ENCODE peak calls at places on chromosomes 11 and 22, in six cellular contexts. One of them, this sample, is unnamed.
A peak's percentile ranks its signal among the peaks of the same experiment; 100 is the strongest.

GRCh38 chr22:26553056-26553752 is 36.7 kb downstream of the TPST2 start:
- DNase-seq in B cell: no peak
- DNase-seq in progenitor cell of endocrine pancreas: no peak
- DNase-seq in ovary: no peak
- DNase-seq in AG10803: peak; percentile 92
- DNase-seq in Peyer's patch: no peak
- DNase-seq in this sample: peak; percentile 11

GRCh38 chr22:45731798-45732495 is 60.3 kb downstream of the ATXN10 start:
- DNase-seq in B cell: no peak
- DNase-seq in progenitor cell of endocrine pancreas: no peak
- DNase-seq in ovary: no peak
- DNase-seq in AG10803: peak; percentile 39
- DNase-seq in Peyer's patch: no peak
- DNase-seq in this sample: peak; percentile 85

GRCh38 chr11:85685131-85685819 is 720 bp downstream of the CCDC89 start:
- DNase-seq in B cell: no peak
- DNase-seq in progenitor cell of endocrine pancreas: no peak
- DNase-seq in ovary: peak; percentile 71
- DNase-seq in AG10803: peak; percentile 46
- DNase-seq in Peyer's patch: peak; percentile 42
- DNase-seq in this sample: no peak

GRCh38 chr22:44550666-44551491 is 52.8 kb upstream of the RTL6 start:
- DNase-seq in B cell: no peak
- DNase-seq in progenitor cell of endocrine pancreas: no peak
- DNase-seq in ovary: peak; percentile 87
- DNase-seq in AG10803: peak; percentile 97
- DNase-seq in Peyer's patch: peak; percentile 71
- DNase-seq in this sample: peak; percentile 93

GRCh38 chr22:44201556-44202129 is 20.9 kb downstream of the PARVG start:
- DNase-seq in B cell: no peak
- DNase-seq in progenitor cell of endocrine pancreas: no peak
- DNase-seq in ovary: no peak
- DNase-seq in AG10803: no peak
- DNase-seq in Peyer's patch: no peak
- DNase-seq in this sample: no peak

GRCh38 chr22:35220221-35220620 is 37.1 kb upstream of the HMGXB4 start:
- DNase-seq in B cell: no peak
- DNase-seq in progenitor cell of endocrine pancreas: no peak
- DNase-seq in ovary: no peak
- DNase-seq in AG10803: no peak
- DNase-seq in Peyer's patch: no peak
- DNase-seq in this sample: no peak

GRCh38 chr11:128052912-128053641 is 534.3 kb downstream of the ETS1 start:
- DNase-seq in B cell: no peak
- DNase-seq in progenitor cell of endocrine pancreas: no peak
- DNase-seq in ovary: no peak
- DNase-seq in AG10803: peak; percentile 89
- DNase-seq in Peyer's patch: no peak
- DNase-seq in this sample: peak; percentile 20

GRCh38 chr11:66052664-66052982 is 459 bp downstream of the SF3B2 start:
- DNase-seq in B cell: no peak
- DNase-seq in progenitor cell of endocrine pancreas: no peak
- DNase-seq in ovary: no peak
- DNase-seq in AG10803: no peak
- DNase-seq in Peyer's patch: no peak
- DNase-seq in this sample: no peak

GRCh38 chr11:92510591-92510990 is 286.0 kb downstream of the FAT3 start:
- DNase-seq in B cell: no peak
- DNase-seq in progenitor cell of endocrine pancreas: no peak
- DNase-seq in ovary: no peak
- DNase-seq in AG10803: no peak
- DNase-seq in Peyer's patch: no peak
- DNase-seq in this sample: no peak

GRCh38 chr22:45529966-45530575 is 27.4 kb downstream of the FBLN1 start:
- DNase-seq in B cell: no peak
- DNase-seq in progenitor cell of endocrine pancreas: no peak
- DNase-seq in ovary: no peak
- DNase-seq in AG10803: peak; percentile 84
- DNase-seq in Peyer's patch: no peak
- DNase-seq in this sample: no peak

GRCh38 chr11:131640320-131640719 is 269.9 kb downstream of the NTM start:
- DNase-seq in B cell: no peak
- DNase-seq in progenitor cell of endocrine pancreas: no peak
- DNase-seq in ovary: no peak
- DNase-seq in AG10803: no peak
- DNase-seq in Peyer's patch: no peak
- DNase-seq in this sample: no peak

GRCh38 chr11:112705148-112705547 is 256.1 kb upstream of the NCAM1 start:
- DNase-seq in B cell: no peak
- DNase-seq in progenitor cell of endocrine pancreas: no peak
- DNase-seq in ovary: no peak
- DNase-seq in AG10803: no peak
- DNase-seq in Peyer's patch: no peak
- DNase-seq in this sample: no peak

GRCh38 chr22:21051836-21052400 is 6.2 kb downstream of the LRRC74B start:
- DNase-seq in B cell: no peak
- DNase-seq in progenitor cell of endocrine pancreas: no peak
- DNase-seq in ovary: no peak
- DNase-seq in AG10803: no peak
- DNase-seq in Peyer's patch: no peak
- DNase-seq in this sample: no peak

GRCh38 chr11:126683766-126684728 is 316.5 kb downstream of the KIRREL3 start:
- DNase-seq in B cell: no peak
- DNase-seq in progenitor cell of endocrine pancreas: no peak
- DNase-seq in ovary: no peak
- DNase-seq in AG10803: no peak
- DNase-seq in Peyer's patch: no peak
- DNase-seq in this sample: no peak

GRCh38 chr22:26321469-26321913 is 107.6 kb upstream of the ASPHD2 start:
- DNase-seq in B cell: no peak
- DNase-seq in progenitor cell of endocrine pancreas: no peak
- DNase-seq in ovary: no peak
- DNase-seq in AG10803: peak; percentile 90
- DNase-seq in Peyer's patch: no peak
- DNase-seq in this sample: peak; percentile 64

GRCh38 chr22:34588893-34589545 is 476.9 kb upstream of the ISX start:
- DNase-seq in B cell: no peak
- DNase-seq in progenitor cell of endocrine pancreas: no peak
- DNase-seq in ovary: no peak
- DNase-seq in AG10803: no peak
- DNase-seq in Peyer's patch: no peak
- DNase-seq in this sample: no peak

GRCh38 chr11:117830674-117831351 is 6.3 kb upstream of the FXYD2 start:
- DNase-seq in B cell: no peak
- DNase-seq in progenitor cell of endocrine pancreas: no peak
- DNase-seq in ovary: peak; percentile 32
- DNase-seq in AG10803: no peak
- DNase-seq in Peyer's patch: peak; percentile 41
- DNase-seq in this sample: no peak

GRCh38 chr11:81647374-81647773 is 1086.3 kb downstream of the FAM181B start:
- DNase-seq in B cell: no peak
- DNase-seq in progenitor cell of endocrine pancreas: no peak
- DNase-seq in ovary: no peak
- DNase-seq in AG10803: no peak
- DNase-seq in Peyer's patch: no peak
- DNase-seq in this sample: no peak
- TF ChIP-seq CTCF in B cell: no peak
- TF ChIP-seq CTCF in progenitor cell of endocrine pancreas: no peak
- TF ChIP-seq CTCF in ovary: no peak
- TF ChIP-seq CTCF in AG10803: no peak
- TF ChIP-seq CTCF in Peyer's patch: no peak
- TF ChIP-seq CTCF in this sample: no peak

GRCh38 chr11:1706634-1707400 is 9.8 kb downstream of the KRTAP5-6 start:
- DNase-seq in B cell: no peak
- DNase-seq in progenitor cell of endocrine pancreas: no peak
- DNase-seq in ovary: no peak
- DNase-seq in AG10803: peak; percentile 2
- DNase-seq in Peyer's patch: peak; percentile 58
- DNase-seq in this sample: peak; percentile 29
- TF ChIP-seq CTCF in B cell: no peak
- TF ChIP-seq CTCF in progenitor cell of endocrine pancreas: no peak
- TF ChIP-seq CTCF in ovary: no peak
- TF ChIP-seq CTCF in AG10803: peak; percentile 32
- TF ChIP-seq CTCF in Peyer's patch: peak; percentile 36
- TF ChIP-seq CTCF in this sample: no peak

GRCh38 chr22:43160497-43161126 is 9.3 kb downstream of the TSPO start:
- DNase-seq in B cell: no peak
- DNase-seq in progenitor cell of endocrine pancreas: no peak
- DNase-seq in ovary: no peak
- DNase-seq in AG10803: no peak
- DNase-seq in Peyer's patch: no peak
- DNase-seq in this sample: no peak

GRCh38 chr22:43158778-43159483 is 7.6 kb downstream of the TSPO start:
- DNase-seq in B cell: no peak
- DNase-seq in progenitor cell of endocrine pancreas: no peak
- DNase-seq in ovary: no peak
- DNase-seq in AG10803: no peak
- DNase-seq in Peyer's patch: no peak
- DNase-seq in this sample: no peak

GRCh38 chr22:43157874-43158546 is 6.7 kb downstream of the TSPO start:
- DNase-seq in B cell: no peak
- DNase-seq in progenitor cell of endocrine pancreas: no peak
- DNase-seq in ovary: no peak
- DNase-seq in AG10803: no peak
- DNase-seq in Peyer's patch: no peak
- DNase-seq in this sample: no peak

GRCh38 chr22:43162412-43163150 is 11.2 kb downstream of the TSPO start:
- DNase-seq in B cell: no peak
- DNase-seq in progenitor cell of endocrine pancreas: no peak
- DNase-seq in ovary: no peak
- DNase-seq in AG10803: no peak
- DNase-seq in Peyer's patch: no peak
- DNase-seq in this sample: no peak

GRCh38 chr22:43159484-43160178 is 8.3 kb downstream of the TSPO start:
- DNase-seq in B cell: no peak
- DNase-seq in progenitor cell of endocrine pancreas: no peak
- DNase-seq in ovary: no peak
- DNase-seq in AG10803: no peak
- DNase-seq in Peyer's patch: peak; percentile 79
- DNase-seq in this sample: no peak
- TF ChIP-seq CTCF in B cell: peak; percentile 13
- TF ChIP-seq CTCF in progenitor cell of endocrine pancreas: peak; percentile 39
- TF ChIP-seq CTCF in ovary: no peak
- TF ChIP-seq CTCF in AG10803: peak; percentile 14
- TF ChIP-seq CTCF in Peyer's patch: peak; percentile 70
- TF ChIP-seq CTCF in this sample: no peak

DNA sequence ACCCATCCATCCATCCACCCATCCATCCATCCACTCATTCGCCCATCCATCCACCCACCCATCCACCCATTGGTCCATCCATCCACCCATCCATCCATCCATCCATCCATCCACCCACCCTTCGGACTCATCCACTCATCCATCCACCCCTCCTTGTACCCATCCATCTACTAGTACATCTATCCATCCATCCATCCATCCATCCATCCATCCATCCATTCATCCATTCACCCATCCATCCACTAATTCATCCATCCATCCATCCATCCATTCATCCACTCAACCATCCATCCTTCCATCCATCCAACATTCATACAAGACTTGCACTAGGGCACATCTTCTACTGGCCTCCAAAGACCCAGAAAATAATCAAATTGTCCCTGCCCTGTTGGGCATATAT is 20.0 kb downstream of the MYEOV start:
- DNase-seq in B cell: no peak
- DNase-seq in progenitor cell of endocrine pancreas: no peak
- DNase-seq in ovary: no peak
- DNase-seq in AG10803: no peak
- DNase-seq in Peyer's patch: no peak
- DNase-seq in this sample: no peak
- TF ChIP-seq CTCF in B cell: no peak
- TF ChIP-seq CTCF in progenitor cell of endocrine pancreas: no peak
- TF ChIP-seq CTCF in ovary: no peak
- TF ChIP-seq CTCF in AG10803: no peak
- TF ChIP-seq CTCF in Peyer's patch: no peak
- TF ChIP-seq CTCF in this sample: no peak

GRCh38 chr11:122671270-122671906 is 15.9 kb downstream of the UBASH3B start:
- DNase-seq in B cell: no peak
- DNase-seq in progenitor cell of endocrine pancreas: no peak
- DNase-seq in ovary: no peak
- DNase-seq in AG10803: peak; percentile 74
- DNase-seq in Peyer's patch: no peak
- DNase-seq in this sample: no peak
- TF ChIP-seq CTCF in B cell: no peak
- TF ChIP-seq CTCF in progenitor cell of endocrine pancreas: no peak
- TF ChIP-seq CTCF in ovary: no peak
- TF ChIP-seq CTCF in AG10803: no peak
- TF ChIP-seq CTCF in Peyer's patch: no peak
- TF ChIP-seq CTCF in this sample: no peak

GRCh38 chr11:64951529-64951928 is 15.8 kb upstream of the GPHA2 start:
- DNase-seq in B cell: no peak
- DNase-seq in progenitor cell of endocrine pancreas: no peak
- DNase-seq in ovary: no peak
- DNase-seq in AG10803: no peak
- DNase-seq in Peyer's patch: no peak
- DNase-seq in this sample: no peak

GRCh38 chr11:64947202-64947814 is 11.6 kb upstream of the GPHA2 start:
- DNase-seq in B cell: no peak
- DNase-seq in progenitor cell of endocrine pancreas: no peak
- DNase-seq in ovary: no peak
- DNase-seq in AG10803: no peak
- DNase-seq in Peyer's patch: no peak
- DNase-seq in this sample: no peak
- TF ChIP-seq CTCF in B cell: no peak
- TF ChIP-seq CTCF in progenitor cell of endocrine pancreas: no peak
- TF ChIP-seq CTCF in ovary: no peak
- TF ChIP-seq CTCF in AG10803: peak; percentile 5
- TF ChIP-seq CTCF in Peyer's patch: peak; percentile 7
- TF ChIP-seq CTCF in this sample: no peak